ENCODE peak calls at places on chromosomes 6 and 20, in five cellular contexts. P is hepatocyte; G is activated naive CD4-positive, alpha-beta T cell treated with Interleukin-2 at 50 U/mL for 16 hours; E is activated CD4-positive, CD25-positive, alpha-beta regulatory T cell treated with anti-CD3 and anti-CD28 coated beads, Interleukin-2, amount 50 U/mL, for 16 hours; W is GF-D8. F is an unnamed sample.

GRCh38 chr20:45407783-45408645 is at the start of gene DBNDD2:
- DNase-seq in G (no peak), E (no peak), W (no peak), P (no peak), F (no peak)

GRCh38 chr20:25695532-25696383 is 895 bp downstream of the ZNF337 start:
- DNase-seq in P (peak; percentile 14), G (no peak), E (no peak), W (no peak), F (peak; percentile 17)

GRCh38 chr20:37390891-37391525 is 45.1 kb downstream of the SRC start:
- DNase-seq in E (no peak), G (no peak), P (no peak), W (no peak), F (no peak)

GRCh38 chr20:381581-382290 is 1.2 kb downstream of the TRIB3 start:
- DNase-seq in E (peak; percentile 28), W (peak; percentile 59), P (peak; percentile 83), G (peak; percentile 76), F (peak; percentile 66)

GRCh38 chr6:96784650-96785049 is 52.6 kb downstream of the GPR63 start:
- DNase-seq in W (no peak), E (no peak), P (no peak), G (no peak), F (no peak)

GRCh38 chr20:7790189-7790588 is 150.1 kb downstream of the HAO1 start:
- DNase-seq in G (no peak), P (no peak), E (no peak), W (no peak), F (no peak)

GRCh38 chr6:54621285-54621684 is 225.3 kb upstream of the FAM83B start:
- DNase-seq in G (no peak), W (no peak), E (no peak), P (no peak), F (peak; percentile 59)

GRCh38 chr6:5205877-5206840 is 54.6 kb downstream of the LYRM4 start:
- DNase-seq in P (peak; percentile 64), W (peak; percentile 85), E (no peak), G (no peak), F (peak; percentile 72)

GRCh38 chr20:671252-672030 is 4.2 kb downstream of the SCRT2 start:
- DNase-seq in P (no peak), E (no peak), G (no peak), W (no peak), F (no peak)

GRCh38 chr20:63957004-63957689 is 931 bp upstream of the UCKL1 start:
- DNase-seq in P (peak; percentile 84), G (peak; percentile 80), W (peak; percentile 49), E (no peak), F (peak; percentile 76)

GRCh38 chr20:47672166-47672565 is 113.1 kb downstream of the SULF2 start:
- DNase-seq in P (peak; percentile 5), E (no peak), W (no peak), G (no peak), F (no peak)

GRCh38 chr6:13256614-13257013 is 71.7 kb downstream of the TBC1D7 start:
- DNase-seq in G (no peak), E (no peak), P (no peak), W (peak; percentile 23), F (no peak)

GRCh38 chr20:22825546-22825945 is 209.6 kb upstream of the SSTR4 start:
- DNase-seq in P (no peak), E (no peak), W (no peak), G (no peak), F (no peak)

GRCh38 chr20:47036091-47036880 is 141.6 kb downstream of the EYA2 start:
- DNase-seq in E (no peak), P (no peak), W (no peak), G (no peak), F (no peak)

GRCh38 chr6:83917001-83917400 is 57.5 kb downstream of the CYB5R4 start:
- DNase-seq in E (no peak), G (no peak), P (no peak), W (no peak), F (no peak)

GRCh38 chr20:17525650-17526049 is 5.5 kb downstream of the BFSP1 start:
- DNase-seq in G (no peak), W (no peak), E (no peak), P (peak; percentile 44), F (no peak)

GRCh38 chr20:55172310-55173002 is 697.1 kb downstream of the DOK5 start:
- DNase-seq in G (no peak), P (peak; percentile 11), W (no peak), E (no peak), F (no peak)

GRCh38 chr6:111761783-111762312 is 111.4 kb downstream of the FYN start:
- DNase-seq in W (no peak), E (no peak), P (peak; percentile 24), G (peak; percentile 60), F (peak; percentile 13)

GRCh38 chr6:3904518-3904917 is 55.3 kb downstream of the FAM50B start:
- DNase-seq in G (no peak), E (no peak), P (no peak), W (no peak), F (no peak)

GRCh38 chr6:1336246-1336843 is 24.4 kb downstream of the FOXQ1 start:
- DNase-seq in E (no peak), P (peak; percentile 76), W (no peak), G (no peak), F (no peak)

GRCh38 chr6:157070403-157071107 is 252.8 kb downstream of the TMEM242 start:
- DNase-seq in W (no peak), E (no peak), P (no peak), G (no peak), F (no peak)

GRCh38 chr6:39891353-39891752 is 42.9 kb downstream of the MOCS1 start:
- DNase-seq in P (no peak), E (no peak), W (no peak), G (no peak), F (no peak)

GRCh38 chr20:48162621-48163020 is 377.3 kb upstream of the SULF2 start:
- DNase-seq in W (no peak), G (no peak), E (no peak), P (no peak), F (no peak)

GRCh38 chr6:17086469-17086868 is 15.4 kb upstream of the STMND1 start:
- DNase-seq in W (no peak), E (no peak), G (no peak), P (peak; percentile 89), F (peak; percentile 42)

GRCh38 chr6:134190883-134191282 is 127.0 kb downstream of the SGK1 start:
- DNase-seq in E (no peak), W (no peak), G (no peak), P (no peak), F (no peak)

GRCh38 chr20:58982406-58983114 is 1.5 kb downstream of the NELFCD start:
- DNase-seq in G (no peak), E (no peak), P (peak; percentile 2), W (no peak), F (no peak)

GRCh38 chr6:131250121-131250520 is 114.9 kb downstream of the AKAP7 start:
- DNase-seq in P (peak; percentile 75), G (no peak), W (no peak), E (no peak), F (peak; percentile 94)

GRCh38 chr6:154403803-154404202 is 47.2 kb upstream of the IPCEF1 start:
- DNase-seq in E (no peak), W (no peak), G (no peak), P (peak; percentile 35), F (peak; percentile 65)

GRCh38 chr6:73514746-73515110 is 6.1 kb downstream of the EEF1A1 start:
- DNase-seq in W (no peak), E (no peak), G (no peak), P (no peak), F (no peak)

GRCh38 chr6:165649701-165650137 is 13.3 kb downstream of the PDE10A start:
- DNase-seq in G (no peak), E (no peak), P (peak; percentile 61), W (no peak), F (no peak)

GRCh38 chr20:45323731-45324130 is 15.6 kb upstream of the MATN4 start:
- DNase-seq in W (no peak), P (no peak), E (no peak), G (no peak), F (no peak)

GRCh38 chr6:69343856-69344255 is 453.0 kb downstream of the LMBRD1 start:
- DNase-seq in E (no peak), G (no peak), P (peak; percentile 30), W (no peak), F (no peak)

GRCh38 chr20:54570561-54570960 is 95.2 kb downstream of the DOK5 start:
- DNase-seq in E (no peak), P (no peak), G (no peak), W (no peak), F (no peak)

GRCh38 chr6:47247227-47247797 is 62.4 kb downstream of the TNFRSF21 start:
- DNase-seq in P (no peak), E (no peak), W (peak; percentile 31), G (no peak), F (peak; percentile 83)

GRCh38 chr20:54123587-54124180 is 50.1 kb downstream of the CYP24A1 start:
- DNase-seq in W (no peak), E (no peak), P (peak; percentile 90), G (no peak), F (no peak)

GRCh38 chr6:46491789-46492547 is 719 bp upstream of the RCAN2 start:
- DNase-seq in P (peak; percentile 65), G (peak; percentile 2), W (no peak), E (no peak), F (peak; percentile 24)

GRCh38 chr6:74925683-74926082 is 280.2 kb downstream of the COL12A1 start:
- DNase-seq in G (no peak), P (no peak), W (peak; percentile 86), E (no peak), F (peak; percentile 97)

GRCh38 chr6:154791561-154792317 is 58.5 kb downstream of the SCAF8 start:
- DNase-seq in G (no peak), E (no peak), P (no peak), W (no peak), F (no peak)